ENCODE peak calls at places on chromosomes 12 and 14, in eight cellular contexts. T, P, L, V, R, A, Q and B are unnamed samples. For H3K36me3, the result is how much of the 10 kb centered on the place peaks cover.

GRCh38 chr14:94681300-94682060 is 69.3 kb downstream of the SERPINA3 start:
- DNase-seq in T (no peak), P (no peak), L (no peak), V (peak), R (peak), A (no peak), Q (no peak), B (no peak)

GRCh38 chr14:70898346-70898745 is 8.9 kb upstream of the PCNX1 start:
- DNase-seq in T (no peak), P (no peak), L (no peak), V (no peak), R (no peak), A (no peak), Q (no peak), B (no peak)

GRCh38 chr14:39218171-39218769 is 15.4 kb upstream of the MIA2 start:
- DNase-seq in T (no peak), P (no peak), L (no peak), V (peak), R (no peak), A (no peak), Q (no peak), B (no peak)

GRCh38 chr12:132640936-132641335 is 22.4 kb downstream of the P2RX2 start:
- DNase-seq in T (no peak), P (no peak), L (no peak), V (no peak), R (no peak), A (no peak), Q (no peak), B (no peak)

GRCh38 chr12:62331306-62331705 is 71.1 kb downstream of the USP15 start:
- DNase-seq in T (no peak), P (no peak), L (no peak), V (no peak), R (no peak), A (no peak), Q (no peak), B (no peak)

GRCh38 chr12:56119361-56119796 is 1.3 kb downstream of the ZC3H10 start:
- DNase-seq in T (peak), P (peak), L (peak), V (peak), R (peak), A (peak), Q (peak), B (peak)

GRCh38 chr12:27523305-27523641 is 733 bp upstream of the PPFIBP1 start:
- DNase-seq in T (no peak), P (no peak), L (no peak), V (no peak), R (peak), A (no peak), Q (no peak), B (no peak)

GRCh38 chr14:103065861-103066260 is 8.5 kb upstream of the CDC42BPB start:
- DNase-seq in T (peak), P (no peak), L (no peak), V (no peak), R (no peak), A (no peak), Q (no peak), B (no peak)

GRCh38 chr12:94644141-94644575 is 6.2 kb downstream of the TMCC3 start:
- DNase-seq in T (peak), P (no peak), L (no peak), V (peak), R (no peak), A (no peak), Q (no peak), B (no peak)

GRCh38 chr12:47085815-47086252 is 6.1 kb upstream of the AMIGO2 start:
- DNase-seq in T (no peak), P (peak), L (no peak), V (peak), R (no peak), A (no peak), Q (no peak), B (no peak)

GRCh38 chr14:61355892-61356325 is 34.5 kb downstream of the PRKCH start:
- DNase-seq in T (peak), P (peak), L (peak), V (peak), R (no peak), A (no peak), Q (peak), B (peak)

GRCh38 chr12:69068431-69068830 is 135.5 kb upstream of the CPM start:
- DNase-seq in T (no peak), P (no peak), L (peak), V (peak), R (no peak), A (no peak), Q (no peak), B (peak)

GRCh38 chr12:116881325-116881866 is at the start of gene HRK:
- DNase-seq in T (no peak), P (no peak), L (no peak), V (no peak), R (no peak), A (no peak), Q (no peak), B (no peak)

GRCh38 chr14:105250986-105251385 is 2.7 kb downstream of the BTBD6 start:
- DNase-seq in T (no peak), P (no peak), L (no peak), V (no peak), R (no peak), A (no peak), Q (no peak), B (no peak)

GRCh38 chr14:105944632-105945610 is 418.5 kb downstream of the TMEM121 start:
- DNase-seq in T (peak), P (peak), L (peak), V (no peak), R (no peak), A (no peak), Q (peak), B (no peak)

GRCh38 chr14:54642950-54643695 is 76.2 kb downstream of the SAMD4A start:
- DNase-seq in T (no peak), P (no peak), L (no peak), V (no peak), R (peak), A (peak), Q (no peak), B (no peak)

GRCh38 chr12:73656375-73656774 is 881.3 kb upstream of the ATXN7L3B start:
- DNase-seq in T (no peak), P (no peak), L (no peak), V (no peak), R (no peak), A (no peak), Q (no peak), B (no peak)

GRCh38 chr12:44852483-44852882 is 23.6 kb downstream of the NELL2 start:
- DNase-seq in T (no peak), P (no peak), L (no peak), V (no peak), R (no peak), A (no peak), Q (no peak), B (peak)

GRCh38 chr12:65632131-65632855 is 192.0 kb upstream of the HMGA2 start:
- DNase-seq in T (no peak), P (no peak), L (no peak), V (peak), R (no peak), A (no peak), Q (no peak), B (no peak)

GRCh38 chr12:3795800-3796133 is 42.9 kb upstream of the CRACR2A start:
- DNase-seq in T (no peak), P (no peak), L (no peak), V (no peak), R (no peak), A (no peak), Q (no peak), B (no peak)

GRCh38 chr12:6460751-6461371 is 9.0 kb downstream of the TAPBPL start:
- DNase-seq in T (no peak), P (peak), L (no peak), V (no peak), R (no peak), A (no peak), Q (no peak), B (no peak)

GRCh38 chr14:51481643-51482042 is 170.1 kb upstream of the FRMD6 start:
- DNase-seq in T (no peak), P (no peak), L (no peak), V (no peak), R (no peak), A (no peak), Q (no peak), B (no peak)

GRCh38 chr14:95504135-95505029 is 12.1 kb downstream of the SYNE3 start:
- DNase-seq in T (no peak), P (no peak), L (no peak), V (no peak), R (no peak), A (no peak), Q (no peak), B (no peak)

GRCh38 chr12:31267966-31268365 is 58.0 kb downstream of the SINHCAF start:
- DNase-seq in T (no peak), P (no peak), L (no peak), V (no peak), R (no peak), A (no peak), Q (no peak), B (no peak)

GRCh38 chr12:96514328-96514727 is 25.0 kb downstream of the CFAP54 start:
- DNase-seq in T (no peak), P (no peak), L (no peak), V (no peak), R (no peak), A (no peak), Q (no peak), B (no peak)

GRCh38 chr12:1800646-1801284 is 19.6 kb upstream of the LRTM2 start:
- DNase-seq in T (peak), P (no peak), L (no peak), V (no peak), R (peak), A (peak), Q (no peak), B (no peak)
- TF ChIP-seq CTCF in T (peak), P (no peak), L (peak), V (no peak), R (peak), A (peak), Q (peak), B (peak)

GRCh38 chr12:109494348-109494881 is 17.0 kb downstream of the UBE3B start:
- DNase-seq in T (no peak), P (no peak), L (no peak), V (peak), R (no peak), A (no peak), Q (no peak), B (no peak)

GRCh38 chr12:109493938-109494337 is 16.5 kb downstream of the UBE3B start:
- DNase-seq in T (no peak), P (no peak), L (no peak), V (no peak), R (no peak), A (no peak), Q (no peak), B (no peak)

GRCh38 chr12:109493090-109493489 is 15.7 kb downstream of the UBE3B start:
- DNase-seq in T (no peak), P (no peak), L (no peak), V (no peak), R (no peak), A (no peak), Q (no peak), B (no peak)

GRCh38 chr12:109496306-109496705 is 18.9 kb downstream of the UBE3B start:
- DNase-seq in T (no peak), P (no peak), L (no peak), V (no peak), R (no peak), A (no peak), Q (no peak), B (no peak)

GRCh38 chr12:109495012-109495411 is 17.6 kb downstream of the UBE3B start:
- DNase-seq in T (no peak), P (no peak), L (no peak), V (no peak), R (no peak), A (no peak), Q (no peak), B (no peak)
- H3K36me3 ChIP-seq in T (half or more), P (under half), L (under half), V (under half), R (under half), A (half or more), Q (half or more), B (under half)

DNA sequence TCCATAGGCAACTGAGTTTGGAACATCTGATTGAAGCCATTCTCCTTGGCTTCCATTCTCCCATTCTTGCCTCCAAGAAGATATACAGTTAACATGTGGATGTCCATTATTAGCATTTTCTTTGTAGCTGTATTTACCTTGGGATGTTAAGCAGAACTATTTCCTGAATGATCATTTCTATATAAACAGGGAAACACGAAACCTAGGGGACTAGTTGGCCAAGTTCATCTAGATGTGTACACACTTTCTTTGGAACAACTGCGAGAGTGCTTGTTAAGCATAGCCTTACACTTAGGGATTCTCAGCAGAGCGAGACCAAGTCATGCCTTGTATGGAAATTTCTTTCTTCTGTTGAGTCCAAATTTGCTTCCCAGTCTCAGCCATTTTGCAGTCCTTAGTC is 42.1 kb downstream of the DRAM1 start:
- DNase-seq in T (no peak), P (no peak), L (no peak), V (no peak), R (no peak), A (no peak), Q (no peak), B (no peak)
- H3K4me3 ChIP-seq in T (no peak), P (no peak), L (no peak), V (no peak), R (no peak), A (no peak), Q (no peak), B (no peak)

GRCh38 chr12:125549836-125550235 is 484.6 kb downstream of the AACS start:
- DNase-seq in T (no peak), P (no peak), L (no peak), V (no peak), R (no peak), A (no peak), Q (no peak), B (no peak)
- TF ChIP-seq CTCF in T (no peak), P (no peak), L (no peak), V (no peak), R (peak), A (no peak), Q (no peak), B (peak)

GRCh38 chr12:50291377-50291776 is 8.1 kb upstream of the LIMA1 start:
- DNase-seq in T (no peak), P (no peak), L (no peak), V (no peak), R (no peak), A (no peak), Q (no peak), B (no peak)
- H3K36me3 ChIP-seq in T (under half), P (under half), L (under half), V (under half), R (under half), A (under half), Q (under half), B (under half)

GRCh38 chr12:78887008-78887407 is 22.4 kb downstream of the SYT1 start:
- DNase-seq in T (no peak), P (no peak), L (no peak), V (peak), R (no peak), A (no peak), Q (no peak), B (no peak)
- H3K4me3 ChIP-seq in T (no peak), P (no peak), L (no peak), V (no peak), R (no peak), A (no peak), Q (no peak), B (no peak)

GRCh38 chr12:67070604-67071003 is 198.6 kb upstream of the CAND1 start:
- DNase-seq in T (no peak), P (no peak), L (no peak), V (no peak), R (no peak), A (no peak), Q (no peak), B (no peak)

GRCh38 chr12:67068773-67069450 is 200.2 kb upstream of the CAND1 start:
- DNase-seq in T (peak), P (peak), L (no peak), V (peak), R (peak), A (peak), Q (no peak), B (no peak)

GRCh38 chr12:67068204-67068731 is 200.9 kb upstream of the CAND1 start:
- DNase-seq in T (no peak), P (no peak), L (no peak), V (peak), R (peak), A (peak), Q (no peak), B (no peak)

GRCh38 chr12:67070307-67070600 is 198.9 kb upstream of the CAND1 start:
- DNase-seq in T (no peak), P (no peak), L (no peak), V (peak), R (no peak), A (no peak), Q (no peak), B (no peak)

DNA sequence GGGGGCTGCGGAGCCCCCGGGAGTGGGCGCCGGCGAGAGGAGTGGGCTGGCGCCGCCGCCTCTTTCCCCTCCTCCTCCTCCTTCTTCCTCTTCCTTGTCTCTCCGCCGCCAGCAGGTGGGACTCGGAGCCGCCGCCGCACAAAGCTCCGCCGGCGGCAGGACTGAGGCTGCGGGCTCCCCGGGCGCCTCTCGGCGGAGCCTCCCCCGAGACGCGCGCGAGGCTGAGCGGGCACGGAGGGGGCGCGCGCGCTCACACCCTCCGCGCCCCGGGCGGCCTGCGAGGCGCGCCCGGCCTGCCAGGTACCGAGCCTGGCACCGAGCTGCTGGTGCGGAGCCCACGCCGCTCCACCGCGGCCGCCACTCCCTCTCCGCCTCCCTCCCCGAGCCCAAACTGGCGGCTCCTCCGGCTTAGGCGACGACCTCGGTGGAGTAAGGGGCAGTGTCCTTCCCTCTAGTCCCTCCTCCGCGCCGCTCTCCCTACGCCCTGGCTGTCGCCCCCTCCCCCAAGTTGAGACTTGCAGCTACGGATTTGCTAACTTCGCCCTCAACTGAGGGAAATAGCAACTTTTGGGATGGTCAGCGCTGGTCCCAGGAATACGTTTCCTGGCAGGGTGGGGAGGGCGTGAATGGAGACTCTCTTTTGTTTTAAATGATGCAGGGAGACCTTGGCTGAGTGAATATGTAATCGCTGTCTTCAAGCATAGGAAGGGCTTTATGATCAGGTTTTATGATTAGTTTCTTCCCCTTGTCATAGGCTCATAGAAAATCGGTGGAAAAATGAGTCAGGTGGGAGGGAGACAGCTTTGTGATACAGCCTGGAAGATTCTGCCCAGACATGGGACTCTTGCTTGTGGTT is 199.5 kb upstream of the CAND1 start:
- DNase-seq in T (peak), P (no peak), L (peak), V (peak), R (peak), A (peak), Q (peak), B (no peak)
- TF ChIP-seq CTCF in T (no peak), P (no peak), L (no peak), V (no peak), R (peak), A (no peak), Q (peak), B (no peak)

GRCh38 chr12:51417826-51418225 is 6.8 kb upstream of the SLC4A8 start:
- DNase-seq in T (no peak), P (no peak), L (no peak), V (no peak), R (no peak), A (no peak), Q (no peak), B (no peak)

GRCh38 chr12:51421266-51421884 is 3.3 kb upstream of the SLC4A8 start:
- DNase-seq in T (no peak), P (peak), L (peak), V (peak), R (peak), A (peak), Q (no peak), B (peak)

GRCh38 chr12:51424094-51424661 is 453 bp upstream of the SLC4A8 start:
- DNase-seq in T (no peak), P (no peak), L (no peak), V (no peak), R (no peak), A (no peak), Q (no peak), B (no peak)

GRCh38 chr12:51415931-51416330 is 8.7 kb upstream of the SLC4A8 start:
- DNase-seq in T (no peak), P (no peak), L (no peak), V (peak), R (no peak), A (peak), Q (no peak), B (no peak)

GRCh38 chr12:51419473-51420228 is 5.0 kb upstream of the SLC4A8 start:
- DNase-seq in T (no peak), P (no peak), L (no peak), V (no peak), R (peak), A (peak), Q (no peak), B (no peak)
- H3K36me3 ChIP-seq in T (under half), P (under half), L (under half), V (under half), R (under half), A (under half), Q (under half), B (under half)

DNA sequence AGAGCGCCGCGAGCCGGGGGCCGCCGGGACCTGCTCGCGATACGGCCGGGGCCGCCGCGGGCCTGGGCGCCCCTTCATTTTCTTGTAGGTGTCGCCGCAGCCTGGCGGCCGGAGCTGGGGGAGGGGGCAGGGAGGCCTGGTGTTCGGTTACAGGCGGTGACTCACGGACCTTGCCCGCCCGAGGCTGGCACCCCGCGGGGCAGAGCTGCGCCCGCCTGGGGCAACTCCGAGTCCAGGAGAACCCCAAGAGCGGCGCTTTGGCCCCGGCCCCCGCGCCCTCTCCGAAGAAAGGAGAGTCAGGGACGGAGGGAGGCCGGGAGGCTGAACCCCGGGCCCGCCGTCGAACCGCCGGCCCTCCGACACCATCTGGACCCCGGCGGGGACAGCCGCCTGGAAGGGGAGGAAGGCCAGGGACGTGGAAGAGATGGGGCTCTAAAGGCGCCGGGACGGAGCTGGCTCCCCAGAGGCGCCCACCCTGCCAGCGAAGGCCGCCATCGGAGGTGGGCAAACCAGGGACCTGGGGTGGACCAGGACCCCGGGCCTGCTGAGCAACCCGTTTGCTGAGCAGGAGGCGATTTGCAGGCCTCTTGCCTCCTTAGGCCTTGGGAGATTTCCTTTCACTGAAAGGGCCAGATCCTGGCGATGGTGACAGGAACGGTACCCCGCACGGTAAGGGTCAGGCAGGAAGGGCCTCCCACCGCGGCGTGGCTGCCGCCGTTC is 828 bp upstream of the NUAK1 start:
- DNase-seq in T (peak), P (no peak), L (peak), V (peak), R (peak), A (peak), Q (peak), B (no peak)
- H3K4me3 ChIP-seq in T (peak), P (no peak), L (peak), V (peak), R (peak), A (peak), Q (peak), B (peak)

GRCh38 chr12:114165921-114166320 is 199.8 kb upstream of the RBM19 start:
- DNase-seq in T (no peak), P (no peak), L (no peak), V (no peak), R (no peak), A (no peak), Q (no peak), B (no peak)
- TF ChIP-seq CTCF in T (no peak), P (no peak), L (no peak), V (no peak), R (no peak), A (no peak), Q (no peak), B (no peak)